ENCODE peak calls at places on chromosomes 7 and 10, in seven cellular contexts. One of them, this sample, is unnamed.

GRCh38 chr10:126405239-126405785 is 17.0 kb upstream of the ADAM12 start:
- DNase-seq in SK-N-SH: peak; percentile 42
- DNase-seq in HCT116: no peak
- DNase-seq in HepG2: no peak
- DNase-seq in H1: no peak
- DNase-seq in K562: no peak
- DNase-seq in GM12878: no peak
- DNase-seq in this sample: no peak

GRCh38 chr7:77747178-77747577 is 50.9 kb downstream of the RSBN1L start:
- DNase-seq in SK-N-SH: no peak
- DNase-seq in HCT116: no peak
- DNase-seq in HepG2: peak; percentile 39
- DNase-seq in H1: no peak
- DNase-seq in K562: no peak
- DNase-seq in GM12878: no peak
- DNase-seq in this sample: no peak

GRCh38 chr10:58473966-58474365 is 38.7 kb upstream of the BICC1 start:
- DNase-seq in SK-N-SH: no peak
- DNase-seq in HCT116: no peak
- DNase-seq in HepG2: no peak
- DNase-seq in H1: no peak
- DNase-seq in K562: no peak
- DNase-seq in GM12878: no peak
- DNase-seq in this sample: no peak

GRCh38 chr10:121627810-121628209 is 29.6 kb upstream of the FGFR2 start:
- DNase-seq in SK-N-SH: no peak
- DNase-seq in HCT116: no peak
- DNase-seq in HepG2: no peak
- DNase-seq in H1: no peak
- DNase-seq in K562: no peak
- DNase-seq in GM12878: no peak
- DNase-seq in this sample: no peak

GRCh38 chr10:49408437-49409306 is 12.8 kb upstream of the DRGX start:
- DNase-seq in SK-N-SH: no peak
- DNase-seq in HCT116: peak; percentile 16
- DNase-seq in HepG2: peak; percentile 20
- DNase-seq in H1: no peak
- DNase-seq in K562: peak; percentile 75
- DNase-seq in GM12878: no peak
- DNase-seq in this sample: no peak

GRCh38 chr7:117194445-117194844 is 128.4 kb downstream of the WNT2 start:
- DNase-seq in SK-N-SH: no peak
- DNase-seq in HCT116: no peak
- DNase-seq in HepG2: no peak
- DNase-seq in H1: no peak
- DNase-seq in K562: no peak
- DNase-seq in GM12878: no peak
- DNase-seq in this sample: no peak

GRCh38 chr7:93011351-93012294 is 106.2 kb downstream of the SAMD9 start:
- DNase-seq in SK-N-SH: no peak
- DNase-seq in HCT116: no peak
- DNase-seq in HepG2: no peak
- DNase-seq in H1: no peak
- DNase-seq in K562: no peak
- DNase-seq in GM12878: no peak
- DNase-seq in this sample: no peak

GRCh38 chr10:12188656-12189055 is 7.0 kb downstream of the NUDT5 start:
- DNase-seq in SK-N-SH: no peak
- DNase-seq in HCT116: no peak
- DNase-seq in HepG2: no peak
- DNase-seq in H1: no peak
- DNase-seq in K562: no peak
- DNase-seq in GM12878: no peak
- DNase-seq in this sample: no peak

GRCh38 chr7:43766564-43766963 is 8.1 kb downstream of the BLVRA start:
- DNase-seq in SK-N-SH: no peak
- DNase-seq in HCT116: no peak
- DNase-seq in HepG2: no peak
- DNase-seq in H1: no peak
- DNase-seq in K562: peak; percentile 31
- DNase-seq in GM12878: no peak
- DNase-seq in this sample: no peak

GRCh38 chr7:21912305-21912704 is 33.4 kb downstream of the CDCA7L start:
- DNase-seq in SK-N-SH: no peak
- DNase-seq in HCT116: no peak
- DNase-seq in HepG2: no peak
- DNase-seq in H1: no peak
- DNase-seq in K562: no peak
- DNase-seq in GM12878: no peak
- DNase-seq in this sample: no peak

GRCh38 chr10:6621536-6621935 is 41.5 kb upstream of the PRKCQ start:
- DNase-seq in SK-N-SH: no peak
- DNase-seq in HCT116: no peak
- DNase-seq in HepG2: no peak
- DNase-seq in H1: no peak
- DNase-seq in K562: no peak
- DNase-seq in GM12878: no peak
- DNase-seq in this sample: no peak
- TF ChIP-seq JUND in SK-N-SH: no peak
- TF ChIP-seq JUND in HCT116: no peak
- TF ChIP-seq JUND in HepG2: no peak
- TF ChIP-seq JUND in H1: peak; percentile 48
- TF ChIP-seq JUND in K562: no peak
- TF ChIP-seq JUND in GM12878: no peak
- TF ChIP-seq JUND in this sample: no peak

GRCh38 chr7:47379629-47380324 is 202.1 kb downstream of the TNS3 start:
- DNase-seq in SK-N-SH: peak; percentile 52
- DNase-seq in HCT116: peak; percentile 45
- DNase-seq in HepG2: no peak
- DNase-seq in H1: no peak
- DNase-seq in K562: no peak
- DNase-seq in GM12878: no peak
- DNase-seq in this sample: no peak

GRCh38 chr7:47376991-47377590 is 204.8 kb downstream of the TNS3 start:
- DNase-seq in SK-N-SH: no peak
- DNase-seq in HCT116: no peak
- DNase-seq in HepG2: no peak
- DNase-seq in H1: no peak
- DNase-seq in K562: no peak
- DNase-seq in GM12878: no peak
- DNase-seq in this sample: no peak

GRCh38 chr7:47377741-47378140 is 204.2 kb downstream of the TNS3 start:
- DNase-seq in SK-N-SH: no peak
- DNase-seq in HCT116: no peak
- DNase-seq in HepG2: no peak
- DNase-seq in H1: no peak
- DNase-seq in K562: no peak
- DNase-seq in GM12878: no peak
- DNase-seq in this sample: no peak

GRCh38 chr7:47380325-47381131 is 201.4 kb downstream of the TNS3 start:
- DNase-seq in SK-N-SH: no peak
- DNase-seq in HCT116: no peak
- DNase-seq in HepG2: peak; percentile 48
- DNase-seq in H1: no peak
- DNase-seq in K562: no peak
- DNase-seq in GM12878: no peak
- DNase-seq in this sample: no peak

DNA sequence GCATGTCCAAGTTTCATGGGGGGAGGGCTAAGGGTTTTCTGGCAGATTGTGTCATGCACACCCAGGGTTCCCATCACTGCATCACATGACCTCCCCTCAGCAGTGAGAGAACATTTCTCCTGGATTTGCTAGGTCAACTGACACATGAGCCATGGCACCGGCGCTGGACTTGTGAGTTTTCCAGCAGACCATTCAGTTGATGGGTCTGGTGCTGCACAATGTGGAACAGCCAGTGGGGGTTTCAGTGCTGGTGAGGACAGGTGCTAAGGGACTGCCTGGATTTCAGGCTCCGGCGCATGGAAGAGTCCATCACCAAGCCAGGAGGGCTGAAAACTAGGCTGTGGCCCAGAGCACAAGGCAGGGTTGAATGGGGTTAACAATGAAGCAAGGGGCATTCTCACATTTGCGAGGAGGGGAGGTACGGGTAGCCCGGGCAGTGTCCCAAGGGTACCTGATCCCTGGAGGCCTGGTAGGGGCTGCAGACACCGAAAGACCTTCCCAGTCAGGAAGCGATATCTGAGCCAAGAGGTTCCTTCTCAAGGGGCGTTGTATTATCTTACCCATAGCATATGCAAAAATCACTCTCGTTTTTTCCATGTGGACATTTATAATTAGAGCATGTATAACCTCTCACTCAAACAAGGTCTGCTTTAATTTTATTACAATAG is 203.0 kb downstream of the TNS3 start:
- DNase-seq in SK-N-SH: no peak
- DNase-seq in HCT116: no peak
- DNase-seq in HepG2: no peak
- DNase-seq in H1: no peak
- DNase-seq in K562: no peak
- DNase-seq in GM12878: no peak
- DNase-seq in this sample: no peak
- TF ChIP-seq JUND in SK-N-SH: no peak
- TF ChIP-seq JUND in HCT116: no peak
- TF ChIP-seq JUND in HepG2: no peak
- TF ChIP-seq JUND in H1: no peak
- TF ChIP-seq JUND in K562: no peak
- TF ChIP-seq JUND in GM12878: no peak
- TF ChIP-seq JUND in this sample: no peak

GRCh38 chr10:112071596-112072133 is 111.9 kb downstream of the GPAM start:
- DNase-seq in SK-N-SH: no peak
- DNase-seq in HCT116: no peak
- DNase-seq in HepG2: no peak
- DNase-seq in H1: no peak
- DNase-seq in K562: no peak
- DNase-seq in GM12878: no peak
- DNase-seq in this sample: no peak
- TF ChIP-seq JUND in SK-N-SH: no peak
- TF ChIP-seq JUND in HCT116: no peak
- TF ChIP-seq JUND in HepG2: no peak
- TF ChIP-seq JUND in H1: no peak
- TF ChIP-seq JUND in K562: no peak
- TF ChIP-seq JUND in GM12878: no peak
- TF ChIP-seq JUND in this sample: no peak

DNA sequence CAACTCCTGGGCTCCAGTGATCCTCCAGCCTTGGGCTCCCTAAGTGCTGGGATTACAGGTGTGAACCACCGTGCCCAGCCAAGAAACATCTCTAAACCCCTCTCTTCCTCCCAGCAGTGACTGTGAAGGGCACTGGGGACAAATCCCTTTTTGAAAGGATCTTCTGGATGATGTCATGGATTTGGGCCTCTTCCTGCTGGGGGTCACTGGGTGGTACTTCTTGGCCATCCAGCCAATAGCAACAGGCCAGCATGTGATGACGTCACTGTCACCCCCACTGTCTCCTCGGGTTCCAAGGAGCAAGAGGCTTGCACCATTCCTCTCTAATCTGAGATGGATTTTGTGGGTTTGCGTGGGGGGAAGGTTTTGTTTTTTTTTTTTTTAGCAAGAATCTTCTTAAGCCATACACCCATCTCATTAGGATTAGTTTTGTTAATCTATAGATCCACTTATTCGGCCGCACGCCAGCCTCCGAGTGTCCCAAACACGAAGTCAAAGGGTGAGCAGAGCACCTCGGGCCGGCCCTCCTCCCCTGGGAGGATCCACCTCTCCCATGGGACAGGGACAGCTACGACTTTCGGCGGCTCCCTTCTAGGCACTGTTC is 29.4 kb upstream of the TNRC18 start:
- DNase-seq in SK-N-SH: peak; percentile 61
- DNase-seq in HCT116: no peak
- DNase-seq in HepG2: no peak
- DNase-seq in H1: no peak
- DNase-seq in K562: peak; percentile 88
- DNase-seq in GM12878: no peak
- DNase-seq in this sample: no peak
- TF ChIP-seq JUND in SK-N-SH: no peak
- TF ChIP-seq JUND in HCT116: no peak
- TF ChIP-seq JUND in HepG2: no peak
- TF ChIP-seq JUND in H1: peak; percentile 92
- TF ChIP-seq JUND in K562: peak; percentile 98
- TF ChIP-seq JUND in GM12878: no peak
- TF ChIP-seq JUND in this sample: no peak

This sample was measured in T47D.